ENCODE peak calls at places on chromosome 16, in five cellular contexts. A, X, R, C and O are unnamed samples.

GRCh38 chr16:9033125-9033830 is 58.2 kb upstream of the HAPSTR1 start:
- DNase-seq in A (peak; percentile 25), X (no peak), R (no peak), C (peak; percentile 22), O (no peak)

GRCh38 chr16:25107466-25107792 is 4.1 kb upstream of the LCMT1 start:
- DNase-seq in A (no peak), X (no peak), R (no peak), C (no peak), O (no peak)

GRCh38 chr16:4373356-4373908 is 1.8 kb downstream of the VASN start:
- DNase-seq in A (no peak), X (no peak), R (no peak), C (no peak), O (peak; percentile 18)

GRCh38 chr16:4733747-4734062 is 366 bp downstream of the ANKS3 start:
- DNase-seq in A (no peak), X (no peak), R (no peak), C (peak; percentile 20), O (no peak)

GRCh38 chr16:57372372-57373116 is at the start of gene CX3CL1:
- DNase-seq in A (peak; percentile 85), X (no peak), R (no peak), C (no peak), O (peak; percentile 60)

GRCh38 chr16:85335584-85336492 is 223.6 kb upstream of the CIBAR2 start:
- DNase-seq in A (no peak), X (no peak), R (no peak), C (no peak), O (no peak)

GRCh38 chr16:50598256-50598894 is 50.2 kb downstream of the NKD1 start:
- DNase-seq in A (peak; percentile 55), X (no peak), R (no peak), C (no peak), O (peak; percentile 82)

GRCh38 chr16:4614571-4615388 is at the start of gene UBALD1:
- DNase-seq in A (peak; percentile 88), X (peak; percentile 36), R (peak; percentile 69), C (peak; percentile 90), O (peak; percentile 87)